ENCODE peak calls at places on chromosomes 4 and X, in five cellular contexts. One of them, this sample, is unnamed.

GRCh38 chrX:150219374-150220185 is 143.5 kb upstream of the MAMLD1 start:
- DNase-seq in uterus: no peak
- DNase-seq in renal cortical epithelial cell: peak; percentile 74
- DNase-seq in astrocyte of the spinal cord: peak; percentile 34
- DNase-seq in anterior cingulate cortex: no peak
- DNase-seq in this sample: no peak

GRCh38 chrX:3393581-3394111 is 47.2 kb upstream of the MXRA5 start:
- DNase-seq in uterus: no peak
- DNase-seq in renal cortical epithelial cell: peak; percentile 10
- DNase-seq in astrocyte of the spinal cord: peak; percentile 40
- DNase-seq in anterior cingulate cortex: no peak
- DNase-seq in this sample: no peak

GRCh38 chrX:15475021-15475420 is 18.1 kb downstream of the PIR start:
- DNase-seq in uterus: no peak
- DNase-seq in renal cortical epithelial cell: peak; percentile 89
- DNase-seq in astrocyte of the spinal cord: no peak
- DNase-seq in anterior cingulate cortex: no peak
- DNase-seq in this sample: no peak

GRCh38 chr4:38805530-38806145 is 1.0 kb upstream of the TLR1 start:
- DNase-seq in uterus: no peak
- DNase-seq in renal cortical epithelial cell: peak; percentile 37
- DNase-seq in astrocyte of the spinal cord: no peak
- DNase-seq in anterior cingulate cortex: no peak
- DNase-seq in this sample: no peak

GRCh38 chr4:106541253-106541652 is 172.7 kb upstream of the GIMD1 start:
- DNase-seq in uterus: no peak
- DNase-seq in renal cortical epithelial cell: peak; percentile 54
- DNase-seq in astrocyte of the spinal cord: peak; percentile 82
- DNase-seq in anterior cingulate cortex: no peak
- DNase-seq in this sample: no peak

GRCh38 chr4:183182873-183183725 is 84.0 kb downstream of the WWC2 start:
- DNase-seq in uterus: peak; percentile 22
- DNase-seq in renal cortical epithelial cell: peak; percentile 95
- DNase-seq in astrocyte of the spinal cord: peak; percentile 83
- DNase-seq in anterior cingulate cortex: no peak
- DNase-seq in this sample: no peak

GRCh38 chr4:105637409-105638258 is 70.9 kb downstream of the INTS12 start:
- DNase-seq in uterus: peak; percentile 22
- DNase-seq in renal cortical epithelial cell: peak; percentile 77
- DNase-seq in astrocyte of the spinal cord: peak; percentile 60
- DNase-seq in anterior cingulate cortex: peak; percentile 43
- DNase-seq in this sample: no peak

GRCh38 chr4:121454251-121454979 is 73.6 kb upstream of the QRFPR start:
- DNase-seq in uterus: no peak
- DNase-seq in renal cortical epithelial cell: no peak
- DNase-seq in astrocyte of the spinal cord: no peak
- DNase-seq in anterior cingulate cortex: no peak
- DNase-seq in this sample: no peak

GRCh38 chr4:177351611-177352010 is 41.9 kb downstream of the NEIL3 start:
- DNase-seq in uterus: no peak
- DNase-seq in renal cortical epithelial cell: no peak
- DNase-seq in astrocyte of the spinal cord: no peak
- DNase-seq in anterior cingulate cortex: no peak
- DNase-seq in this sample: no peak

GRCh38 chr4:59728496-59728895 is 1471.6 kb upstream of the ADGRL3 start:
- DNase-seq in uterus: no peak
- DNase-seq in renal cortical epithelial cell: no peak
- DNase-seq in astrocyte of the spinal cord: no peak
- DNase-seq in anterior cingulate cortex: no peak
- DNase-seq in this sample: no peak

GRCh38 chr4:8039290-8039689 is 99.6 kb upstream of the AFAP1 start:
- DNase-seq in uterus: no peak
- DNase-seq in renal cortical epithelial cell: no peak
- DNase-seq in astrocyte of the spinal cord: no peak
- DNase-seq in anterior cingulate cortex: no peak
- DNase-seq in this sample: no peak

GRCh38 chrX:39196192-39197102 is 395.2 kb downstream of the MID1IP1 start:
- DNase-seq in uterus: peak; percentile 27
- DNase-seq in renal cortical epithelial cell: peak; percentile 80
- DNase-seq in astrocyte of the spinal cord: peak; percentile 59
- DNase-seq in anterior cingulate cortex: no peak
- DNase-seq in this sample: peak; percentile 14

GRCh38 chr4:48722509-48723446 is 57.3 kb downstream of the FRYL start:
- DNase-seq in uterus: no peak
- DNase-seq in renal cortical epithelial cell: no peak
- DNase-seq in astrocyte of the spinal cord: peak; percentile 45
- DNase-seq in anterior cingulate cortex: no peak
- DNase-seq in this sample: no peak

GRCh38 chr4:48250343-48250742 is 19.3 kb downstream of the TEC start:
- DNase-seq in uterus: no peak
- DNase-seq in renal cortical epithelial cell: no peak
- DNase-seq in astrocyte of the spinal cord: no peak
- DNase-seq in anterior cingulate cortex: no peak
- DNase-seq in this sample: no peak

GRCh38 chr4:79964715-79965345 is 108.2 kb downstream of the ANTXR2 start:
- DNase-seq in uterus: no peak
- DNase-seq in renal cortical epithelial cell: peak; percentile 33
- DNase-seq in astrocyte of the spinal cord: peak; percentile 68
- DNase-seq in anterior cingulate cortex: no peak
- DNase-seq in this sample: no peak

GRCh38 chr4:108540536-108540935 is 79.8 kb upstream of the RPL34 start:
- DNase-seq in uterus: no peak
- DNase-seq in renal cortical epithelial cell: peak; percentile 12
- DNase-seq in astrocyte of the spinal cord: no peak
- DNase-seq in anterior cingulate cortex: no peak
- DNase-seq in this sample: no peak

GRCh38 chr4:58166496-58166895 is 1056.3 kb upstream of the IGFBP7 start:
- DNase-seq in uterus: no peak
- DNase-seq in renal cortical epithelial cell: no peak
- DNase-seq in astrocyte of the spinal cord: no peak
- DNase-seq in anterior cingulate cortex: no peak
- DNase-seq in this sample: no peak

GRCh38 chr4:101292901-101293300 is 54.4 kb downstream of the PPP3CA start:
- DNase-seq in uterus: no peak
- DNase-seq in renal cortical epithelial cell: no peak
- DNase-seq in astrocyte of the spinal cord: peak; percentile 86
- DNase-seq in anterior cingulate cortex: no peak
- DNase-seq in this sample: no peak

GRCh38 chr4:10115657-10116624 is 658 bp downstream of the WDR1 start:
- DNase-seq in uterus: peak; percentile 56
- DNase-seq in renal cortical epithelial cell: no peak
- DNase-seq in astrocyte of the spinal cord: peak; percentile 45
- DNase-seq in anterior cingulate cortex: no peak
- DNase-seq in this sample: peak; percentile 26